ENCODE peak calls at places on chromosomes 13 and 19, in ten cellular contexts. U, P, D, R, C, V, W, L, Q and H are unnamed samples.

GRCh38 chr19:3194063-3194702 is 8.5 kb downstream of the NCLN start:
- DNase-seq in P (no peak), C (no peak), D (no peak), L (no peak), W (no peak), U (no peak), R (no peak), V (no peak), Q (no peak), H (no peak)

GRCh38 chr13:76161143-76161542 is 525.0 kb downstream of the LMO7 start:
- DNase-seq in W (no peak), P (no peak), Q (no peak), C (no peak), L (no peak), D (peak; percentile 56), V (no peak), U (no peak), R (no peak), H (no peak)

GRCh38 chr19:28847468-28847867 is 365.5 kb downstream of the UQCRFS1 start:
- DNase-seq in Q (no peak), C (no peak), V (no peak), P (no peak), L (no peak), R (no peak), U (no peak), W (peak; percentile 32), D (peak; percentile 40), H (no peak)

GRCh38 chr13:49494645-49495044 is 1.1 kb upstream of the PHF11 start:
- DNase-seq in R (no peak), P (peak; percentile 12), C (no peak), Q (no peak), L (no peak), V (no peak), D (no peak), W (no peak), U (no peak), H (no peak)

GRCh38 chr19:12513531-12514061 is 29.0 kb upstream of the ZNF709 start:
- DNase-seq in W (no peak), L (no peak), V (no peak), P (no peak), U (peak; percentile 29), R (no peak), D (no peak), Q (no peak), C (no peak), H (no peak)

GRCh38 chr19:772730-773436 is 22.0 kb downstream of the MISP start:
- DNase-seq in P (no peak), V (no peak), U (no peak), R (no peak), W (no peak), Q (no peak), C (no peak), L (no peak), D (no peak), H (no peak)

GRCh38 chr19:42524943-42525342 is 3.3 kb downstream of the CEACAM1 start:
- DNase-seq in U (no peak), Q (no peak), C (no peak), W (no peak), P (no peak), D (no peak), R (no peak), V (no peak), L (no peak), H (no peak)

GRCh38 chr13:31639443-31640163 is 99.7 kb upstream of the RXFP2 start:
- DNase-seq in V (no peak), R (no peak), P (no peak), U (no peak), W (peak; percentile 20), L (no peak), C (no peak), D (peak; percentile 53), Q (no peak), H (no peak)